ENCODE peak calls at places on chromosomes 3 and 15, in ten cellular contexts. One of them, this sample, is unnamed.

GRCh38 chr15:36428102-36428845 is 151.2 kb upstream of the CDIN1 start:
- DNase-seq in body of pancreas: no peak
- DNase-seq in Peyer's patch: no peak
- DNase-seq in A549: peak; percentile 96
- DNase-seq in esophagus squamous epithelium: no peak
- DNase-seq in uterus: no peak
- DNase-seq in adrenal gland: peak; percentile 61
- DNase-seq in breast epithelium: no peak
- DNase-seq in HCT116: peak; percentile 96
- DNase-seq in GM12878: no peak
- DNase-seq in this sample: no peak

GRCh38 chr3:12395349-12396012 is 88.8 kb upstream of the TSEN2 start:
- DNase-seq in body of pancreas: no peak
- DNase-seq in adrenal gland: no peak
- DNase-seq in GM12878: peak; percentile 53
- DNase-seq in HCT116: no peak
- DNase-seq in A549: no peak
- DNase-seq in Peyer's patch: no peak
- DNase-seq in uterus: no peak
- DNase-seq in esophagus squamous epithelium: no peak
- DNase-seq in breast epithelium: no peak
- DNase-seq in this sample: no peak

GRCh38 chr3:140219923-140220452 is 285.0 kb downstream of the CLSTN2 start:
- DNase-seq in adrenal gland: no peak
- DNase-seq in Peyer's patch: no peak
- DNase-seq in A549: peak; percentile 3
- DNase-seq in breast epithelium: no peak
- DNase-seq in GM12878: no peak
- DNase-seq in HCT116: no peak
- DNase-seq in uterus: no peak
- DNase-seq in body of pancreas: peak; percentile 48
- DNase-seq in esophagus squamous epithelium: no peak
- DNase-seq in this sample: no peak

GRCh38 chr3:141243295-141243707 is 11.7 kb downstream of the PXYLP1 start:
- DNase-seq in A549: no peak
- DNase-seq in adrenal gland: no peak
- DNase-seq in Peyer's patch: no peak
- DNase-seq in body of pancreas: no peak
- DNase-seq in HCT116: no peak
- DNase-seq in GM12878: no peak
- DNase-seq in esophagus squamous epithelium: no peak
- DNase-seq in breast epithelium: no peak
- DNase-seq in uterus: no peak
- DNase-seq in this sample: no peak

GRCh38 chr15:60975203-60975602 is 253.9 kb downstream of the RORA start:
- DNase-seq in uterus: peak; percentile 45
- DNase-seq in A549: no peak
- DNase-seq in adrenal gland: no peak
- DNase-seq in body of pancreas: no peak
- DNase-seq in GM12878: no peak
- DNase-seq in breast epithelium: no peak
- DNase-seq in HCT116: no peak
- DNase-seq in Peyer's patch: no peak
- DNase-seq in esophagus squamous epithelium: no peak
- DNase-seq in this sample: no peak

GRCh38 chr15:70259640-70260066 is 161.9 kb upstream of the TLE3 start:
- DNase-seq in esophagus squamous epithelium: no peak
- DNase-seq in breast epithelium: no peak
- DNase-seq in adrenal gland: no peak
- DNase-seq in uterus: no peak
- DNase-seq in Peyer's patch: no peak
- DNase-seq in body of pancreas: no peak
- DNase-seq in A549: peak; percentile 42
- DNase-seq in GM12878: no peak
- DNase-seq in HCT116: no peak
- DNase-seq in this sample: no peak

GRCh38 chr3:140610544-140610943 is 67.3 kb upstream of the TRIM42 start:
- DNase-seq in breast epithelium: no peak
- DNase-seq in adrenal gland: no peak
- DNase-seq in A549: no peak
- DNase-seq in GM12878: no peak
- DNase-seq in uterus: no peak
- DNase-seq in Peyer's patch: no peak
- DNase-seq in body of pancreas: no peak
- DNase-seq in esophagus squamous epithelium: no peak
- DNase-seq in HCT116: no peak
- DNase-seq in this sample: no peak

GRCh38 chr3:52175416-52176187 is 21.4 kb upstream of the POC1A start:
- DNase-seq in adrenal gland: no peak
- DNase-seq in GM12878: no peak
- DNase-seq in uterus: no peak
- DNase-seq in HCT116: no peak
- DNase-seq in breast epithelium: no peak
- DNase-seq in Peyer's patch: no peak
- DNase-seq in esophagus squamous epithelium: no peak
- DNase-seq in body of pancreas: no peak
- DNase-seq in A549: no peak
- DNase-seq in this sample: no peak

GRCh38 chr3:8147726-8148125 is 353.9 kb upstream of the LMCD1 start:
- DNase-seq in uterus: no peak
- DNase-seq in HCT116: no peak
- DNase-seq in body of pancreas: no peak
- DNase-seq in A549: no peak
- DNase-seq in Peyer's patch: no peak
- DNase-seq in adrenal gland: no peak
- DNase-seq in breast epithelium: no peak
- DNase-seq in GM12878: no peak
- DNase-seq in esophagus squamous epithelium: no peak
- DNase-seq in this sample: no peak

GRCh38 chr3:175940881-175941280 is 1081.7 kb downstream of the NAALADL2 start:
- DNase-seq in A549: peak; percentile 11
- DNase-seq in uterus: no peak
- DNase-seq in esophagus squamous epithelium: no peak
- DNase-seq in breast epithelium: no peak
- DNase-seq in Peyer's patch: no peak
- DNase-seq in body of pancreas: no peak
- DNase-seq in HCT116: no peak
- DNase-seq in adrenal gland: no peak
- DNase-seq in GM12878: no peak
- DNase-seq in this sample: no peak

GRCh38 chr3:32934150-32934742 is 17.2 kb upstream of the CCR4 start:
- DNase-seq in Peyer's patch: peak; percentile 62
- DNase-seq in uterus: no peak
- DNase-seq in esophagus squamous epithelium: no peak
- DNase-seq in GM12878: no peak
- DNase-seq in adrenal gland: no peak
- DNase-seq in breast epithelium: no peak
- DNase-seq in A549: peak; percentile 21
- DNase-seq in HCT116: peak; percentile 12
- DNase-seq in body of pancreas: peak; percentile 35
- DNase-seq in this sample: no peak

GRCh38 chr3:138833908-138834358 is 795 bp downstream of the PIK3CB start:
- DNase-seq in Peyer's patch: peak; percentile 49
- DNase-seq in GM12878: no peak
- DNase-seq in A549: no peak
- DNase-seq in HCT116: no peak
- DNase-seq in body of pancreas: no peak
- DNase-seq in uterus: peak; percentile 22
- DNase-seq in breast epithelium: no peak
- DNase-seq in adrenal gland: peak; percentile 35
- DNase-seq in esophagus squamous epithelium: no peak
- DNase-seq in this sample: no peak

GRCh38 chr15:89429986-89430385 is 66.4 kb downstream of the RHCG start:
- DNase-seq in A549: no peak
- DNase-seq in uterus: no peak
- DNase-seq in Peyer's patch: no peak
- DNase-seq in breast epithelium: no peak
- DNase-seq in body of pancreas: no peak
- DNase-seq in adrenal gland: no peak
- DNase-seq in HCT116: no peak
- DNase-seq in GM12878: no peak
- DNase-seq in esophagus squamous epithelium: no peak
- DNase-seq in this sample: no peak

GRCh38 chr15:89428246-89428645 is 68.1 kb downstream of the RHCG start:
- DNase-seq in breast epithelium: no peak
- DNase-seq in body of pancreas: no peak
- DNase-seq in HCT116: no peak
- DNase-seq in Peyer's patch: no peak
- DNase-seq in adrenal gland: no peak
- DNase-seq in uterus: no peak
- DNase-seq in esophagus squamous epithelium: no peak
- DNase-seq in A549: no peak
- DNase-seq in GM12878: no peak
- DNase-seq in this sample: no peak

GRCh38 chr15:89433686-89434085 is 62.7 kb downstream of the RHCG start:
- DNase-seq in breast epithelium: no peak
- DNase-seq in Peyer's patch: no peak
- DNase-seq in adrenal gland: no peak
- DNase-seq in HCT116: no peak
- DNase-seq in A549: no peak
- DNase-seq in esophagus squamous epithelium: no peak
- DNase-seq in GM12878: no peak
- DNase-seq in body of pancreas: peak; percentile 38
- DNase-seq in uterus: no peak
- DNase-seq in this sample: no peak

GRCh38 chr15:89429023-89429422 is 67.4 kb downstream of the RHCG start:
- DNase-seq in Peyer's patch: no peak
- DNase-seq in HCT116: no peak
- DNase-seq in adrenal gland: no peak
- DNase-seq in esophagus squamous epithelium: no peak
- DNase-seq in uterus: no peak
- DNase-seq in A549: peak; percentile 64
- DNase-seq in breast epithelium: no peak
- DNase-seq in body of pancreas: no peak
- DNase-seq in GM12878: no peak
- DNase-seq in this sample: no peak

GRCh38 chr15:89430530-89431341 is 65.6 kb downstream of the RHCG start:
- DNase-seq in A549: peak; percentile 80
- DNase-seq in esophagus squamous epithelium: no peak
- DNase-seq in Peyer's patch: peak; percentile 94
- DNase-seq in HCT116: peak; percentile 57
- DNase-seq in GM12878: peak; percentile 31
- DNase-seq in adrenal gland: peak; percentile 77
- DNase-seq in breast epithelium: peak; percentile 64
- DNase-seq in body of pancreas: peak; percentile 90
- DNase-seq in uterus: peak; percentile 85
- DNase-seq in this sample: peak; percentile 90
- H3K4me3 ChIP-seq in A549: peak overlapping the region; percentile 41
- H3K4me3 ChIP-seq in esophagus squamous epithelium: peak overlapping the region; percentile 10
- H3K4me3 ChIP-seq in Peyer's patch: peak overlapping the region; percentile 50
- H3K4me3 ChIP-seq in HCT116: peak overlapping the region; percentile 39
- H3K4me3 ChIP-seq in GM12878: peak overlapping the region; percentile 69
- H3K4me3 ChIP-seq in adrenal gland: no peak overlapping the region
- H3K4me3 ChIP-seq in breast epithelium: peak overlapping the region; percentile 46
- H3K4me3 ChIP-seq in body of pancreas: no peak overlapping the region
- H3K4me3 ChIP-seq in uterus: peak overlapping the region; percentile 13
- H3K4me3 ChIP-seq in this sample: peak overlapping the region; percentile 28

DNA sequence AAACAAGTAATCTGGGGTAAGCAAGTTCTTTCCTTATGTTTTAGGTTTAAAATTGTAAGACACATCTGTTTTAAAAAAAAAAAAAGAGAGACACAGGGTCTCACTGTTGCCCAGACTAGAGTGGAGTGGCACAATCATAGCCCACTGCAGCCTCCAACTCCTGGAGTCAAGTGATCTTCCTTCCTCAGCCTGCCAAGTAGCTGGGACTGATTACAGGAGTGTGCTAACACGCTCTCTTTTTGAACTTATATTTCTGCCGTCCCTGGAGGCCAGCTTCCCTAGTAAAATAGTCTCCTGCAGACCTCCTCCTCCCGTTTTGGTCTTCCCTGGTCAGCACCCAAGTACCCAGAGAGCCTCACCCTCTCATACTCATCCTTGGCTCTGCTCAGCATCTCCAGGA is 35.5 kb downstream of the DCP1A start:
- DNase-seq in A549: no peak
- DNase-seq in uterus: no peak
- DNase-seq in breast epithelium: no peak
- DNase-seq in GM12878: no peak
- DNase-seq in esophagus squamous epithelium: no peak
- DNase-seq in Peyer's patch: no peak
- DNase-seq in body of pancreas: no peak
- DNase-seq in adrenal gland: no peak
- DNase-seq in HCT116: no peak
- DNase-seq in this sample: no peak
- H3K4me1 ChIP-seq in A549: no peaks in the 10 kb centered on the region
- H3K4me1 ChIP-seq in uterus: no peaks in the 10 kb centered on the region
- H3K4me1 ChIP-seq in breast epithelium: no peaks in the 10 kb centered on the region
- H3K4me1 ChIP-seq in GM12878: no peaks in the 10 kb centered on the region
- H3K4me1 ChIP-seq in esophagus squamous epithelium: peaks cover 2% of the 10 kb centered on the region
- H3K4me1 ChIP-seq in Peyer's patch: no peaks in the 10 kb centered on the region
- H3K4me1 ChIP-seq in body of pancreas: no peaks in the 10 kb centered on the region
- H3K4me1 ChIP-seq in adrenal gland: no peaks in the 10 kb centered on the region
- H3K4me1 ChIP-seq in HCT116: no peaks in the 10 kb centered on the region
- H3K4me1 ChIP-seq in this sample: no peaks in the 10 kb centered on the region

GRCh38 chr3:20236603-20237002 is 50.6 kb upstream of the SGO1 start:
- DNase-seq in adrenal gland: no peak
- DNase-seq in Peyer's patch: no peak
- DNase-seq in uterus: no peak
- DNase-seq in HCT116: no peak
- DNase-seq in body of pancreas: peak; percentile 57
- DNase-seq in esophagus squamous epithelium: no peak
- DNase-seq in breast epithelium: no peak
- DNase-seq in A549: no peak
- DNase-seq in GM12878: no peak
- DNase-seq in this sample: no peak

GRCh38 chr3:20235796-20236195 is 49.8 kb upstream of the SGO1 start:
- DNase-seq in adrenal gland: no peak
- DNase-seq in uterus: no peak
- DNase-seq in Peyer's patch: no peak
- DNase-seq in HCT116: no peak
- DNase-seq in GM12878: peak; percentile 16
- DNase-seq in body of pancreas: no peak
- DNase-seq in A549: no peak
- DNase-seq in esophagus squamous epithelium: no peak
- DNase-seq in breast epithelium: no peak
- DNase-seq in this sample: no peak

GRCh38 chr3:20245781-20246180 is 59.8 kb upstream of the SGO1 start:
- DNase-seq in body of pancreas: no peak
- DNase-seq in uterus: no peak
- DNase-seq in GM12878: no peak
- DNase-seq in HCT116: no peak
- DNase-seq in breast epithelium: no peak
- DNase-seq in adrenal gland: no peak
- DNase-seq in A549: peak; percentile 4
- DNase-seq in esophagus squamous epithelium: no peak
- DNase-seq in Peyer's patch: no peak
- DNase-seq in this sample: no peak

GRCh38 chr3:20240154-20240883 is 54.3 kb upstream of the SGO1 start:
- DNase-seq in HCT116: no peak
- DNase-seq in body of pancreas: no peak
- DNase-seq in GM12878: no peak
- DNase-seq in breast epithelium: no peak
- DNase-seq in uterus: no peak
- DNase-seq in A549: no peak
- DNase-seq in Peyer's patch: no peak
- DNase-seq in esophagus squamous epithelium: no peak
- DNase-seq in adrenal gland: no peak
- DNase-seq in this sample: no peak
- TF ChIP-seq POLR2A in HCT116: no peak
- TF ChIP-seq POLR2A in body of pancreas: no peak
- TF ChIP-seq POLR2A in GM12878: no peak
- TF ChIP-seq POLR2A in breast epithelium: no peak
- TF ChIP-seq POLR2A in uterus: no peak
- TF ChIP-seq POLR2A in A549: no peak
- TF ChIP-seq POLR2A in Peyer's patch: no peak
- TF ChIP-seq POLR2A in esophagus squamous epithelium: no peak
- TF ChIP-seq POLR2A in adrenal gland: no peak
- TF ChIP-seq POLR2A in this sample: no peak

GRCh38 chr15:81049835-81050234 is 49.1 kb downstream of the TLNRD1 start:
- DNase-seq in Peyer's patch: no peak
- DNase-seq in A549: no peak
- DNase-seq in adrenal gland: no peak
- DNase-seq in GM12878: no peak
- DNase-seq in esophagus squamous epithelium: no peak
- DNase-seq in breast epithelium: no peak
- DNase-seq in body of pancreas: no peak
- DNase-seq in HCT116: no peak
- DNase-seq in uterus: no peak
- DNase-seq in this sample: no peak
- H3K4me3 ChIP-seq in Peyer's patch: no peak overlapping the region
- H3K4me3 ChIP-seq in A549: no peak overlapping the region
- H3K4me3 ChIP-seq in adrenal gland: no peak overlapping the region
- H3K4me3 ChIP-seq in GM12878: no peak overlapping the region
- H3K4me3 ChIP-seq in esophagus squamous epithelium: no peak overlapping the region
- H3K4me3 ChIP-seq in breast epithelium: no peak overlapping the region
- H3K4me3 ChIP-seq in body of pancreas: no peak overlapping the region
- H3K4me3 ChIP-seq in HCT116: no peak overlapping the region
- H3K4me3 ChIP-seq in uterus: no peak overlapping the region
- H3K4me3 ChIP-seq in this sample: no peak overlapping the region